ENCODE peak calls at places on chromosomes 2 and 18, in six cellular contexts. X is HepG2, P is GM23338, K is hepatocyte, J is fibroblast of lung, W is neural progenitor cell. Y is an unnamed sample. For H3K79me2, the result is how much of the 10 kb centered on the place peaks cover.

GRCh38 chr2:200929334-200930249 is 33.9 kb downstream of the ORC2 start:
- DNase-seq in X (peak), P (no peak), K (no peak), J (no peak), W (no peak), Y (peak)

GRCh38 chr2:218218409-218219185 is 1.6 kb downstream of the ARPC2 start:
- DNase-seq in X (no peak), P (no peak), K (no peak), J (no peak), W (no peak), Y (no peak)

GRCh38 chr2:209640358-209640757 is 131.3 kb upstream of the UNC80 start:
- DNase-seq in X (no peak), P (no peak), K (no peak), J (no peak), W (no peak), Y (peak)

GRCh38 chr2:38128653-38129052 is 52.7 kb upstream of the CYP1B1 start:
- DNase-seq in X (no peak), P (no peak), K (no peak), J (peak), W (no peak), Y (no peak)

GRCh38 chr2:124318913-124319312 is 293.8 kb downstream of the CNTNAP5 start:
- DNase-seq in X (no peak), P (no peak), K (no peak), J (no peak), W (no peak), Y (no peak)

GRCh38 chr2:112869258-112869842 is 32.8 kb upstream of the IL1B start:
- DNase-seq in X (no peak), P (no peak), K (peak), J (peak), W (no peak), Y (peak)

GRCh38 chr2:237221443-237221842 is 135.8 kb downstream of the COPS8 start:
- DNase-seq in X (no peak), P (no peak), K (no peak), J (no peak), W (no peak), Y (no peak)

GRCh38 chr2:181887056-181887455 is 4.5 kb upstream of the ITPRID2 start:
- DNase-seq in X (no peak), P (no peak), K (no peak), J (no peak), W (no peak), Y (no peak)

GRCh38 chr2:229153307-229153706 is 117.8 kb downstream of the PID1 start:
- DNase-seq in X (no peak), P (no peak), K (no peak), J (no peak), W (no peak), Y (peak)

GRCh38 chr2:55112229-55113016 is 62.2 kb upstream of the RTN4 start:
- DNase-seq in X (peak), P (no peak), K (peak), J (peak), W (peak), Y (no peak)

GRCh38 chr18:9260388-9261380 is 73.9 kb upstream of the TWSG1 start:
- DNase-seq in X (no peak), P (no peak), K (no peak), J (no peak), W (no peak), Y (no peak)

GRCh38 chr2:10035053-10035422 is 8.3 kb upstream of the KLF11 start:
- DNase-seq in X (no peak), P (no peak), K (no peak), J (no peak), W (no peak), Y (peak)

GRCh38 chr18:36158261-36158867 is 28.7 kb downstream of the ELP2 start:
- DNase-seq in X (no peak), P (no peak), K (no peak), J (peak), W (no peak), Y (no peak)

GRCh38 chr2:242064364-242065250 is 195.1 kb downstream of the RTP5 start:
- DNase-seq in X (no peak), P (no peak), K (no peak), J (no peak), W (no peak), Y (peak)

GRCh38 chr2:24082787-24083566 is 1.7 kb downstream of the TP53I3 start:
- DNase-seq in X (no peak), P (no peak), K (no peak), J (no peak), W (no peak), Y (no peak)

GRCh38 chr2:27721335-27721734 is 50.2 kb upstream of the MRPL33 start:
- DNase-seq in X (peak), P (no peak), K (no peak), J (no peak), W (no peak), Y (peak)

DNA sequence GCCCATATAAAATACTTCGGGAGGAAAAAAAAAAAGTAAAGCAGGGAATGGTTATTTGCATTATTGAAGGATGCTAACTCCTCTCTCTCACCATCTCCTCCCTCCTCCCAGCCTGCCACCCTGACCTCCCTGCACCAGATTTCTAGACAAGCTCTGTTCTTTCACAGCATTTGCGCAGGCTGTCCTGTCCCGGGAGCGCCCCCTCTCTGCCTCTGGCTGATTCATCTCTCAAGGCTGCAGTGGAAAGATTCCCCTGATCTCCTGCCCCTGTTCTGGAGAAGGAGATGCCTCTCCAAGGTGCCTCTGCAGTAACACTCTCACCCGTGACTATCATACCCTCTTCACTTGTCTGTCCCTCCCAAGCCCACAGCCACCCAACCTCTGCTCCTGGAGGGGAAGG is 38.5 kb downstream of the COL4A4 start:
- DNase-seq in X (peak), P (peak), K (no peak), J (no peak), W (peak), Y (no peak)
- TF ChIP-seq CTCF in X (peak), P (peak), K (no peak), J (no peak), W (peak), Y (peak)

DNA sequence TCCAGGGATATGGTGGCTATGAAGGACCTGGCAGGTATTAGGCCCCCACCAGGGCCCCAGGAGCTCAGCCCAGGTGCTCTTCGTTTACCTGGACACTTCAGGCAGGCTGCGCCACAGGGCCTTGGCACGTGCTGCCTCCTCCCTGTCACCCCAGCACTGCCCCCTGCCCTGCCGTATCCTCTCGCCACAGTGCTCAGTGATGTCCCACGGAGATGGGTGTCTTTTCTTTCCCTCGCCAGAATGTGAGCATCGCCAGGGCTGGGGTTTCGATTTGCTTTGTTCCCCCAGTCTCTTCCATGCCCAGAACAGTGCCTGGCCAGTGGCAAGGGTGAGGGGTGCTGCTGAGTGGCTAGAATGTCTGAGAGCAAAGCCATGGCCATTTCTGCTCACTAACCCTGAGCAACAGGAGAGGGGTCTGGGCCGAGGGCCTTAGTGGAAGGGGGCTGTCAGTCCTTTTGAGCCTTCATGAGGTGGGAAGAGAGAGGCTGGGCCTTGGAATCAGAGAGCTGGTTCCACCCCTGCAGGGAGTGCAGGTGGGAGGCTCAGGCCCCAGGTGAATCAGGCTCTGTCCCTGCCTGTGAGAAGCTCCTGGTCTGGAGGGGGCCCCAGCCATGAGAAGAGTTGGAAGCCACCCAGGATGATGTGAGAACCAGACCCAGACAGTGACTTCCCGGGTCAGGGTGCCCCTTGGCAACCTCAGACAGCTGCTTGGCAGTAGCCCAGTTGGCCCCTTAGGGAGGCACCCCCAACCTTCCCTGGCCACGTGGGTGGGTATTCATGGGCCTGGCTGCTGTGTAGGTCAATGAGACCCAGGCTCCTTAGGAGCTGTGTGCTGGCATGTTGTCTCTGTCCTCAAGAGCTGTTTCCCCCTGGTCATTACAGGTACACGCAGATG is 129.9 kb upstream of the HS6ST1 start:
- DNase-seq in X (no peak), P (no peak), K (no peak), J (no peak), W (peak), Y (peak)
- H3K27ac ChIP-seq in X (no peak), P (no peak), K (no peak), J (no peak), W (no peak), Y (no peak)

DNA sequence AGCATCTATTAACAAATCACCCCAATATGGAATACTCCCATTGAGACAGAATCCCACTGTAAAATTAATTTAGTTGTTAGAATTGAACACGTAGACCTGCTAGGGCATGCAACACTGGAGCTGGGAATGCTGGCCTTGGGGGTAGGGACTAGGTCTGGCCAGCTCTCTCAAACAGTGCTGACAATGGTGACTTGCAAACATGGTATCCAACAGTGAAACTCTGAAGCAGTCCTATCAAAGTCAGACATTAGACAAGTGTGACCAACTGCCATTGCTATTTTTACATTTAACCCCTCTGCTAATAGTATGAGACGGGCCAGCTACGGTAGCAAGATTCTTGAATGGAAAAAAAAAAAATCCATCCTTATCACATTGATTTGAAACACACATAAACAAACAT is 7.2 kb downstream of the E2F6 start:
- DNase-seq in X (no peak), P (no peak), K (no peak), J (no peak), W (no peak), Y (no peak)
- H3K79me2 ChIP-seq in X (half or more), P (half or more), K (half or more), J (half or more), W (half or more), Y (half or more)

GRCh38 chr18:71008257-71008656 is 719.4 kb downstream of the SOCS6 start:
- DNase-seq in X (no peak), P (no peak), K (no peak), J (no peak), W (no peak), Y (no peak)
- TF ChIP-seq CTCF in X (no peak), P (no peak), K (no peak), J (no peak), W (no peak), Y (no peak)

DNA sequence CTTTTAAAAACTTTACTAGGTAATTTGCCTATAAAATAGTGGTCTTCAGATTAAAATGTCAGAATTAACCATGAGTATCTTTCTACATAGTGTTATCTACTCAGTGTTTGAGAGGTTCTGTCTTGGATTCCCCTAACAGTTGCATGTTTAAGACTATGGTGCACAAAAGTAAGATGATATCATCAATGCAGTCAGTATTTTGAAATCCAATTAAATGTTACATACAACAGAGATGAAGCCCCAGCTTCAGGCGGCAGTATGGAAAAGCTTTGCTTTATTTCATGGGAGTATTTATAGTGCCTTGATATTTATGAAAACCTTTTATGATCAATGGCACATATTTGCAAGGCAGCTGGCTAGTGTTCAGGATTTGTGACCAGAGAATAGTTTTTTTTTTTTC is 319.5 kb upstream of the UBE2E3 start:
- DNase-seq in X (no peak), P (no peak), K (no peak), J (no peak), W (no peak), Y (no peak)
- H3K27ac ChIP-seq in X (no peak), P (no peak), K (no peak), J (no peak), W (no peak), Y (no peak)

DNA sequence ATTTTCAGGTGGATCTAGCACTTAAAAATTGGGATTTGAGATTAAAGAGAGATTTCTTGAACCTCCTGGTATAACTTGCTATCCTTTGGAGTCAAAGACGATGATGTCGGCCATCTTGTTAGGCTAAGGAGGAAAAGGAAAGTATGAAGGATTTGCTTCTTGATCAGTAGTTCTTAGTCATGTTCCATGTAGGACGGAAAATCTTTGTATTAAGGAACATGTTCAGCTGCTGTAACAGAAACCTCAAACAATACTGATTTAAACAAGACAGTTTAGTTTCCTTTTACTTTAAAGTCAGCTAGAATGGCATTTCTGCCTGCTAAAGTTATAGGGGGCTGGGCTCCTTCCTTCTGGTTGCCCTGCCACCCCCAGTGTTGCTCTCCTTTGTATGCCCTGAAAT is 56.4 kb upstream of the MGAT5 start:
- DNase-seq in X (no peak), P (no peak), K (no peak), J (no peak), W (no peak), Y (no peak)
- H3K79me2 ChIP-seq in X (under half), P (half or more), K (half or more), J (half or more), W (under half), Y (half or more)

Y was measured in osteoblast.